ENCODE peak calls at places on chromosomes 4 and X, in ten cellular contexts. E is kidney tubule cell; Z is activated CD8-positive, alpha-beta memory T cell treated with anti-CD3 and anti-CD28 coated beads for 48 hours; Y is NCI-H774; W is AG10803; H is epithelial cell of proximal tubule; Q is NCI-H524; L is activated T-cell treated with anti-CD3 and anti-CD28 coated beads for 1 hour; S is A549; X is hippocampal formation. F is an unnamed sample.
A peak's percentile ranks its signal among the peaks of the same experiment; 100 is the strongest.

GRCh38 chr4:8106451-8107025 is 52.1 kb downstream of the ABLIM2 start:
- DNase-seq in Z (no peak), W (no peak), E (no peak), X (no peak), Y (no peak), L (no peak), Q (no peak), S (no peak), H (no peak), F (no peak)

GRCh38 chr4:69066945-69067344 is 29.3 kb upstream of the UGT2B7 start:
- DNase-seq in Z (no peak), S (no peak), X (no peak), L (no peak), Q (no peak), W (no peak), H (no peak), Y (no peak), E (peak; percentile 67), F (no peak)

GRCh38 chr4:145195167-145195952 is 15.0 kb upstream of the OTUD4 start:
- DNase-seq in Q (no peak), Z (no peak), L (no peak), W (no peak), E (peak; percentile 57), Y (no peak), H (no peak), S (peak; percentile 2), X (no peak), F (peak; percentile 24)

GRCh38 chr4:21768349-21769310 is 179.9 kb downstream of the KCNIP4 start:
- DNase-seq in S (peak; percentile 40), Z (no peak), E (peak; percentile 74), W (peak; percentile 47), Q (peak; percentile 77), Y (peak; percentile 52), X (no peak), L (no peak), H (no peak), F (peak; percentile 79)

GRCh38 chr4:184011810-184012209 is 106.7 kb downstream of the STOX2 start:
- DNase-seq in S (no peak), H (no peak), W (no peak), E (no peak), L (no peak), Y (no peak), Z (no peak), Q (no peak), X (no peak), F (no peak)

GRCh38 chrX:56764975-56765791 is 36.1 kb downstream of the NBDY start:
- DNase-seq in Z (no peak), X (no peak), H (no peak), S (no peak), L (no peak), E (no peak), Q (no peak), Y (no peak), W (no peak), F (no peak)

GRCh38 chr4:121686265-121686664 is 10.5 kb downstream of the ANXA5 start:
- DNase-seq in Q (no peak), H (no peak), Z (no peak), S (peak; percentile 52), X (no peak), W (no peak), E (no peak), Y (no peak), L (no peak), F (no peak)

GRCh38 chrX:24858004-24858746 is 157.6 kb downstream of the ARX start:
- DNase-seq in Y (no peak), X (no peak), W (peak; percentile 3), Z (no peak), L (no peak), H (no peak), Q (no peak), S (peak; percentile 15), E (no peak), F (no peak)

GRCh38 chr4:143633833-143634232 is 66.6 kb downstream of the FREM3 start:
- DNase-seq in X (no peak), S (no peak), H (no peak), Y (no peak), W (no peak), L (no peak), Q (no peak), Z (no peak), E (no peak), F (no peak)

GRCh38 chr4:156578713-156579112 is 392.9 kb downstream of the PDGFC start:
- DNase-seq in Q (no peak), X (no peak), L (no peak), E (peak; percentile 20), W (no peak), Z (no peak), Y (no peak), S (no peak), H (no peak), F (no peak)

GRCh38 chrX:52576946-52577345 is 60.1 kb upstream of the XAGE1B start:
- DNase-seq in Q (no peak), X (no peak), Z (no peak), Y (no peak), S (no peak), L (no peak), W (no peak), E (no peak), H (no peak), F (peak; percentile 44)

GRCh38 chr4:93313207-93313606 is 515.3 kb upstream of the ATOH1 start:
- DNase-seq in E (peak; percentile 26), S (no peak), W (no peak), X (no peak), L (no peak), H (no peak), Q (peak; percentile 26), Y (no peak), Z (no peak), F (no peak)

F was measured in GM23338.